ENCODE peak calls at places on chromosomes 3 and 15, in six cellular contexts. One of them, this sample, is unnamed.

GRCh38 chr3:154759966-154760365 is 320.2 kb upstream of the MME start:
- DNase-seq in IMR-90: no peak
- DNase-seq in SJSA1: no peak
- DNase-seq in dorsolateral prefrontal cortex: no peak
- DNase-seq in sigmoid colon: no peak
- DNase-seq in fibroblast of lung: no peak
- DNase-seq in this sample: no peak

GRCh38 chr3:55907616-55908015 is 420.5 kb upstream of the WNT5A start:
- DNase-seq in IMR-90: no peak
- DNase-seq in SJSA1: no peak
- DNase-seq in dorsolateral prefrontal cortex: no peak
- DNase-seq in sigmoid colon: no peak
- DNase-seq in fibroblast of lung: no peak
- DNase-seq in this sample: no peak

GRCh38 chr3:178672263-178672662 is 136.0 kb downstream of the KCNMB2 start:
- DNase-seq in IMR-90: no peak
- DNase-seq in SJSA1: no peak
- DNase-seq in dorsolateral prefrontal cortex: no peak
- DNase-seq in sigmoid colon: no peak
- DNase-seq in fibroblast of lung: no peak
- DNase-seq in this sample: no peak

GRCh38 chr3:111472556-111472955 is 69.4 kb upstream of the CD96 start:
- DNase-seq in IMR-90: no peak
- DNase-seq in SJSA1: no peak
- DNase-seq in dorsolateral prefrontal cortex: no peak
- DNase-seq in sigmoid colon: no peak
- DNase-seq in fibroblast of lung: no peak
- DNase-seq in this sample: no peak

GRCh38 chr3:48088056-48088748 is 72.0 kb upstream of the MAP4 start:
- DNase-seq in IMR-90: no peak
- DNase-seq in SJSA1: no peak
- DNase-seq in dorsolateral prefrontal cortex: no peak
- DNase-seq in sigmoid colon: peak; percentile 75
- DNase-seq in fibroblast of lung: no peak
- DNase-seq in this sample: peak; percentile 57

GRCh38 chr3:33201195-33201594 is 17.4 kb downstream of the SUSD5 start:
- DNase-seq in IMR-90: no peak
- DNase-seq in SJSA1: no peak
- DNase-seq in dorsolateral prefrontal cortex: no peak
- DNase-seq in sigmoid colon: no peak
- DNase-seq in fibroblast of lung: no peak
- DNase-seq in this sample: no peak

GRCh38 chr3:73520931-73521461 is 103.7 kb downstream of the PDZRN3 start:
- DNase-seq in IMR-90: peak; percentile 16
- DNase-seq in SJSA1: no peak
- DNase-seq in dorsolateral prefrontal cortex: peak; percentile 34
- DNase-seq in sigmoid colon: peak; percentile 97
- DNase-seq in fibroblast of lung: peak; percentile 66
- DNase-seq in this sample: no peak

GRCh38 chr3:167898091-167898490 is 162.6 kb downstream of the SERPINI1 start:
- DNase-seq in IMR-90: no peak
- DNase-seq in SJSA1: no peak
- DNase-seq in dorsolateral prefrontal cortex: no peak
- DNase-seq in sigmoid colon: no peak
- DNase-seq in fibroblast of lung: no peak
- DNase-seq in this sample: no peak

GRCh38 chr3:51539291-51539891 is 872 bp downstream of the RAD54L2 start:
- DNase-seq in IMR-90: peak; percentile 85
- DNase-seq in SJSA1: peak; percentile 41
- DNase-seq in dorsolateral prefrontal cortex: peak; percentile 44
- DNase-seq in sigmoid colon: no peak
- DNase-seq in fibroblast of lung: peak; percentile 31
- DNase-seq in this sample: peak; percentile 35

GRCh38 chr3:195717852-195718476 is 2.8 kb upstream of the MUC20 start:
- DNase-seq in IMR-90: no peak
- DNase-seq in SJSA1: no peak
- DNase-seq in dorsolateral prefrontal cortex: no peak
- DNase-seq in sigmoid colon: no peak
- DNase-seq in fibroblast of lung: no peak
- DNase-seq in this sample: no peak

GRCh38 chr15:69787791-69788190 is 309.9 kb downstream of the TLE3 start:
- DNase-seq in IMR-90: no peak
- DNase-seq in SJSA1: no peak
- DNase-seq in dorsolateral prefrontal cortex: no peak
- DNase-seq in sigmoid colon: no peak
- DNase-seq in fibroblast of lung: no peak
- DNase-seq in this sample: no peak

GRCh38 chr15:31347067-31347975 is 20.7 kb downstream of the KLF13 start:
- DNase-seq in IMR-90: no peak
- DNase-seq in SJSA1: no peak
- DNase-seq in dorsolateral prefrontal cortex: no peak
- DNase-seq in sigmoid colon: no peak
- DNase-seq in fibroblast of lung: no peak
- DNase-seq in this sample: no peak

GRCh38 chr3:36944641-36945270 is at the start of gene TRANK1:
- DNase-seq in IMR-90: peak; percentile 34
- DNase-seq in SJSA1: no peak
- DNase-seq in dorsolateral prefrontal cortex: peak; percentile 60
- DNase-seq in sigmoid colon: peak; percentile 89
- DNase-seq in fibroblast of lung: peak; percentile 54
- DNase-seq in this sample: no peak

GRCh38 chr3:183142199-183142598 is 20.3 kb downstream of the LAMP3 start:
- DNase-seq in IMR-90: no peak
- DNase-seq in SJSA1: no peak
- DNase-seq in dorsolateral prefrontal cortex: no peak
- DNase-seq in sigmoid colon: no peak
- DNase-seq in fibroblast of lung: no peak
- DNase-seq in this sample: no peak

GRCh38 chr3:139906441-139906840 is 28.5 kb upstream of the CLSTN2 start:
- DNase-seq in IMR-90: peak; percentile 22
- DNase-seq in SJSA1: peak; percentile 65
- DNase-seq in dorsolateral prefrontal cortex: no peak
- DNase-seq in sigmoid colon: no peak
- DNase-seq in fibroblast of lung: peak; percentile 4
- DNase-seq in this sample: peak; percentile 63

GRCh38 chr15:23589012-23589411 is 23.5 kb downstream of the MKRN3 start:
- DNase-seq in IMR-90: no peak
- DNase-seq in SJSA1: no peak
- DNase-seq in dorsolateral prefrontal cortex: no peak
- DNase-seq in sigmoid colon: no peak
- DNase-seq in fibroblast of lung: no peak
- DNase-seq in this sample: no peak

GRCh38 chr3:13282528-13282985 is 137.6 kb downstream of the NUP210 start:
- DNase-seq in IMR-90: no peak
- DNase-seq in SJSA1: no peak
- DNase-seq in dorsolateral prefrontal cortex: no peak
- DNase-seq in sigmoid colon: peak; percentile 56
- DNase-seq in fibroblast of lung: no peak
- DNase-seq in this sample: no peak
- H3K4me3 ChIP-seq in IMR-90: no peak overlapping the region
- H3K4me3 ChIP-seq in SJSA1: no peak overlapping the region
- H3K4me3 ChIP-seq in dorsolateral prefrontal cortex: peak overlapping the region; percentile 74
- H3K4me3 ChIP-seq in sigmoid colon: peak overlapping the region; percentile 47
- H3K4me3 ChIP-seq in fibroblast of lung: no peak overlapping the region
- H3K4me3 ChIP-seq in this sample: no peak overlapping the region

DNA sequence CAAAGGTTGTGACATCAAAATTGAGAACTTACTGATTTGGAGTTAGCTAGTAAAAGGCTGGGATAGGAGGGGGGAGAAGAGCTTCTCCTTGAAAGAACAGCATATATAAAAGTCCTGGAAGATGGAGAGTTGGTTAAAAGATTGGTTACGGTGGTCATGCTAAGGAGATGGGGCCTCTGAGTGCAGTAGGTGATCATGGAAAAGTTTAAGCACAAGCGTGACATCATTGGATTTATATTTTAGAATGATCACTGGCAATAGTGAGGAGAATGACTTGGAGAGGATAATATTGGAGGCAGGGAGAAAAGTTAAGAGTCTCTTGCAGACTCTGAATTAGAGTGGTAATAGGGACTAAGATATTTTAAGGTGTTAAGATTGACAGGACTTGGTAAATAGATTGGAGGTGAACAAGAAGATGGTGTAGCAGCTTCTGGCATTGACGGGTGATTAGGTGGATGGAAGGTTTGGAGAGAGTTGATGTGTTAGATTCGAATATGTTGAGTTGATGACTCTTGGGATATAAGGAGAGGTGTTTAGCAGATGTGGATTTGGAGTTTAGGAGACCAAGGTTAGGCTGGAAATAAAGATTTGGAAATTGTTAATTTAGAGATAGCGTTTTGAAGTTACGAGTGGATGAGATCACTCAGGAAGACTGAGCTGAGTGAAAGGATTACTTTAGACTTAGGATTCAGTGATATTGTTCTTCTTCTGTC is 19.6 kb downstream of the PIAS1 start:
- DNase-seq in IMR-90: no peak
- DNase-seq in SJSA1: no peak
- DNase-seq in dorsolateral prefrontal cortex: no peak
- DNase-seq in sigmoid colon: no peak
- DNase-seq in fibroblast of lung: no peak
- DNase-seq in this sample: no peak
- H3K27ac ChIP-seq in IMR-90: no peak overlapping the region
- H3K27ac ChIP-seq in SJSA1: no peak overlapping the region
- H3K27ac ChIP-seq in dorsolateral prefrontal cortex: no peak overlapping the region
- H3K27ac ChIP-seq in sigmoid colon: no peak overlapping the region
- H3K27ac ChIP-seq in fibroblast of lung: no peak overlapping the region
- H3K27ac ChIP-seq in this sample: no peak overlapping the region

GRCh38 chr3:2937055-2937454 is 173.1 kb downstream of the IL5RA start:
- DNase-seq in IMR-90: no peak
- DNase-seq in SJSA1: no peak
- DNase-seq in dorsolateral prefrontal cortex: no peak
- DNase-seq in sigmoid colon: no peak
- DNase-seq in fibroblast of lung: no peak
- DNase-seq in this sample: no peak

GRCh38 chr3:2940062-2940461 is 170.1 kb downstream of the IL5RA start:
- DNase-seq in IMR-90: no peak
- DNase-seq in SJSA1: no peak
- DNase-seq in dorsolateral prefrontal cortex: no peak
- DNase-seq in sigmoid colon: no peak
- DNase-seq in fibroblast of lung: no peak
- DNase-seq in this sample: no peak

GRCh38 chr3:2937578-2937977 is 172.6 kb downstream of the IL5RA start:
- DNase-seq in IMR-90: no peak
- DNase-seq in SJSA1: no peak
- DNase-seq in dorsolateral prefrontal cortex: no peak
- DNase-seq in sigmoid colon: no peak
- DNase-seq in fibroblast of lung: no peak
- DNase-seq in this sample: peak; percentile 7
- H3K4me3 ChIP-seq in IMR-90: no peak overlapping the region
- H3K4me3 ChIP-seq in SJSA1: no peak overlapping the region
- H3K4me3 ChIP-seq in dorsolateral prefrontal cortex: no peak overlapping the region
- H3K4me3 ChIP-seq in sigmoid colon: no peak overlapping the region
- H3K4me3 ChIP-seq in fibroblast of lung: no peak overlapping the region
- H3K4me3 ChIP-seq in this sample: no peak overlapping the region

GRCh38 chr3:62955126-62955525 is 79.9 kb upstream of the CADPS start:
- DNase-seq in IMR-90: no peak
- DNase-seq in SJSA1: no peak
- DNase-seq in dorsolateral prefrontal cortex: no peak
- DNase-seq in sigmoid colon: no peak
- DNase-seq in fibroblast of lung: no peak
- DNase-seq in this sample: no peak

GRCh38 chr3:62954579-62954978 is 79.4 kb upstream of the CADPS start:
- DNase-seq in IMR-90: no peak
- DNase-seq in SJSA1: no peak
- DNase-seq in dorsolateral prefrontal cortex: no peak
- DNase-seq in sigmoid colon: no peak
- DNase-seq in fibroblast of lung: no peak
- DNase-seq in this sample: no peak

GRCh38 chr3:62951037-62951613 is 75.9 kb upstream of the CADPS start:
- DNase-seq in IMR-90: no peak
- DNase-seq in SJSA1: no peak
- DNase-seq in dorsolateral prefrontal cortex: no peak
- DNase-seq in sigmoid colon: no peak
- DNase-seq in fibroblast of lung: no peak
- DNase-seq in this sample: no peak

GRCh38 chr3:62950227-62950626 is 75.0 kb upstream of the CADPS start:
- DNase-seq in IMR-90: no peak
- DNase-seq in SJSA1: no peak
- DNase-seq in dorsolateral prefrontal cortex: no peak
- DNase-seq in sigmoid colon: no peak
- DNase-seq in fibroblast of lung: no peak
- DNase-seq in this sample: no peak
- H3K27ac ChIP-seq in IMR-90: no peak overlapping the region
- H3K27ac ChIP-seq in SJSA1: no peak overlapping the region
- H3K27ac ChIP-seq in dorsolateral prefrontal cortex: no peak overlapping the region
- H3K27ac ChIP-seq in sigmoid colon: no peak overlapping the region
- H3K27ac ChIP-seq in fibroblast of lung: no peak overlapping the region
- H3K27ac ChIP-seq in this sample: no peak overlapping the region

DNA sequence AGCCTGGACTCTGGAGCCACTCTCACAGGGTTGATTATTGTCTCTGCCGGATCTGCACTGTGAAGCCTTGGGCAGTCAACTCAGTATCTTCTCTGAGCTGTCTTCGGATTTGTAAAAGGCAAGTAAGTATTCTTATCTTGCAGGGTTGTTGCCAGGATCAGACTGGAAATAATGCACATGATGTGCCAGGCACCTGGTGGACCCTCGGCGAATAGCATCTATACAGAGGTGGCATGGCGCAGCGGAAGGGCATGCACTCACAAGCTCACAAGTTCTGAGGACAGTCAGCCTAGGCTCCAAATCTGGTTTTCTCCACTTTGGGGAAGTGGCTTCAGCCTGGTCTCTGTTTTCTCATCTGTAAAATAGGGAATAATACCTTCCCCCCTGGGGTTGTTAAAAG is 113.9 kb downstream of the SRGAP3 start:
- DNase-seq in IMR-90: no peak
- DNase-seq in SJSA1: no peak
- DNase-seq in dorsolateral prefrontal cortex: no peak
- DNase-seq in sigmoid colon: no peak
- DNase-seq in fibroblast of lung: no peak
- DNase-seq in this sample: no peak
- H3K4me3 ChIP-seq in IMR-90: no peak overlapping the region
- H3K4me3 ChIP-seq in SJSA1: no peak overlapping the region
- H3K4me3 ChIP-seq in dorsolateral prefrontal cortex: peak overlapping the region; percentile 49
- H3K4me3 ChIP-seq in sigmoid colon: peak overlapping the region; percentile 51
- H3K4me3 ChIP-seq in fibroblast of lung: no peak overlapping the region
- H3K4me3 ChIP-seq in this sample: no peak overlapping the region

This sample was measured in SJCRH30.